ENCODE peak calls at places on chromosome 19, in eight cellular contexts. E is stimulated activated CD4-positive, alpha-beta T cell treated with anti-CD3 and anti-CD28 coated beads, Interleukin-4, amount 100 ng/mL, for 48 hours; V is stimulated activated CD8-positive, alpha-beta memory T cell treated with anti-CD3 and anti-CD28 coated beads, Interleukin-4, amount 100 ng/mL, for 48 hours; L is AG10803; F is LHCN-M2; K is fibroblast of mammary gland; J is foreskin melanocyte; T is AG09309. X is an unnamed sample.

GRCh38 chr19:6509118-6509971 is 7.2 kb upstream of the TUBB4A start:
- DNase-seq in V (no peak), F (no peak), L (no peak), T (no peak), K (no peak), J (peak), E (no peak), X (no peak)

GRCh38 chr19:5144545-5145179 is 175.7 kb downstream of the KDM4B start:
- DNase-seq in V (no peak), J (no peak), T (no peak), F (no peak), L (no peak), K (no peak), E (no peak), X (no peak)

GRCh38 chr19:55697698-55698097 is 22.7 kb downstream of the EPN1 start:
- DNase-seq in J (no peak), T (no peak), K (no peak), V (no peak), L (no peak), F (no peak), E (no peak), X (no peak)

GRCh38 chr19:30731596-30731995 is 359.4 kb downstream of the ZNF536 start:
- DNase-seq in T (no peak), L (no peak), V (no peak), F (no peak), E (no peak), J (no peak), K (no peak), X (no peak)

GRCh38 chr19:34601071-34601470 is 75.9 kb downstream of the SCGB2B2 start:
- DNase-seq in T (no peak), K (no peak), F (no peak), E (no peak), J (no peak), V (no peak), L (no peak), X (no peak)

GRCh38 chr19:51469162-51469561 is 9.2 kb upstream of the CEACAM18 start:
- DNase-seq in K (no peak), E (no peak), F (no peak), V (peak), L (no peak), J (no peak), T (no peak), X (no peak)

GRCh38 chr19:45323671-45324081 is 1.0 kb upstream of the CKM start:
- DNase-seq in T (no peak), J (no peak), V (no peak), F (no peak), L (no peak), E (no peak), K (no peak), X (no peak)

GRCh38 chr19:49387936-49388372 is at the start of gene KASH5:
- DNase-seq in L (peak), K (peak), T (no peak), V (peak), E (peak), J (peak), F (no peak), X (peak)

GRCh38 chr19:18894254-18895037 is 1.5 kb downstream of the CERS1 start:
- DNase-seq in E (no peak), L (no peak), T (no peak), F (peak), V (no peak), K (peak), J (peak), X (no peak)

GRCh38 chr19:32458500-32459123 is 53.0 kb downstream of the DPY19L3 start:
- DNase-seq in L (no peak), J (no peak), V (no peak), F (no peak), E (no peak), T (no peak), K (no peak), X (no peak)

GRCh38 chr19:11123076-11123567 is 32.5 kb downstream of the SPC24 start:
- DNase-seq in L (no peak), F (no peak), E (no peak), J (no peak), K (no peak), V (no peak), T (no peak), X (no peak)